ENCODE peak calls at places on chromosomes 3 and 15, in eight cellular contexts. F is RWPE1; U is GM13976; H is CD4-positive, alpha-beta T cell; D is amniotic stem cell; C is NCI-H1105; A is fibroblast of pulmonary artery; M is nephron progenitor cell. G is an unnamed sample.

GRCh38 chr15:45611305-45611704 is 23.5 kb upstream of the SQOR start:
- DNase-seq in A (peak), M (no peak), U (peak), D (no peak), H (no peak), C (no peak), F (peak), G (no peak)

GRCh38 chr3:104556372-104557078 is 810.2 kb upstream of the ALCAM start:
- DNase-seq in D (no peak), H (no peak), U (no peak), C (no peak), A (peak), M (no peak), F (no peak), G (no peak)

GRCh38 chr3:127304121-127304744 is 16.4 kb upstream of the PRR20G start:
- DNase-seq in D (no peak), F (peak), H (no peak), C (peak), A (no peak), M (no peak), U (no peak), G (peak)

GRCh38 chr3:39147711-39148115 is 5.7 kb downstream of the CSRNP1 start:
- DNase-seq in F (no peak), U (no peak), D (no peak), C (no peak), H (no peak), M (no peak), A (peak), G (no peak)

GRCh38 chr15:22778796-22779195 is 7.6 kb upstream of the NIPA1 start:
- DNase-seq in D (no peak), M (no peak), A (peak), F (no peak), H (no peak), U (no peak), C (no peak), G (no peak)

GRCh38 chr15:37101634-37102314 is 1.4 kb upstream of the MEIS2 start:
- DNase-seq in D (peak), H (no peak), A (peak), C (no peak), U (peak), F (peak), M (peak), G (no peak)

GRCh38 chr3:4824948-4825325 is 154.3 kb upstream of the BHLHE40 start:
- DNase-seq in U (no peak), F (peak), D (no peak), H (no peak), A (peak), C (no peak), M (no peak), G (peak)

GRCh38 chr3:49674491-49674983 is 386 bp downstream of the APEH start:
- DNase-seq in U (no peak), A (no peak), M (no peak), H (no peak), F (peak), D (no peak), C (no peak), G (no peak)

GRCh38 chr3:65285956-65286355 is 598.2 kb upstream of the ADAMTS9 start:
- DNase-seq in U (no peak), A (no peak), M (no peak), D (no peak), C (no peak), H (no peak), F (no peak), G (no peak)

GRCh38 chr15:95458736-95459135 is 871.8 kb upstream of the NR2F2 start:
- DNase-seq in D (no peak), F (no peak), M (no peak), U (no peak), C (no peak), H (no peak), A (peak), G (no peak)

GRCh38 chr3:13288732-13289718 is 131.1 kb downstream of the NUP210 start:
- DNase-seq in M (no peak), U (no peak), D (no peak), F (no peak), C (no peak), A (no peak), H (no peak), G (no peak)

GRCh38 chr15:64776402-64776786 is 1.0 kb upstream of the RBPMS2 start:
- DNase-seq in F (no peak), U (no peak), H (no peak), M (peak), D (no peak), A (no peak), C (no peak), G (no peak)

GRCh38 chr3:111128884-111129283 is 57.3 kb downstream of the NECTIN3 start:
- DNase-seq in H (no peak), C (no peak), D (no peak), U (no peak), M (no peak), F (no peak), A (no peak), G (peak)

GRCh38 chr3:56131976-56132590 is 336.2 kb downstream of the ERC2 start:
- DNase-seq in U (no peak), H (no peak), C (no peak), M (no peak), D (peak), A (peak), F (peak), G (peak)

GRCh38 chr3:119418641-119419040 is 44.8 kb downstream of the TMEM39A start:
- DNase-seq in C (no peak), F (no peak), H (no peak), M (no peak), D (no peak), A (peak), U (no peak), G (no peak)

GRCh38 chr15:78033864-78034263 is 43.6 kb downstream of the TBC1D2B start:
- DNase-seq in D (no peak), M (no peak), F (no peak), H (peak), C (peak), U (no peak), A (peak), G (no peak)

GRCh38 chr3:177249203-177249602 is 51.9 kb upstream of the TBL1XR1 start:
- DNase-seq in A (no peak), C (no peak), H (no peak), M (no peak), D (no peak), U (no peak), F (no peak), G (no peak)

GRCh38 chr3:14640157-14640562 is 11.4 kb upstream of the CCDC174 start:
- DNase-seq in M (no peak), D (no peak), A (peak), C (no peak), F (peak), U (no peak), H (no peak), G (peak)

GRCh38 chr3:58522759-58523425 is 14.1 kb downstream of the ACOX2 start:
- DNase-seq in C (no peak), D (no peak), U (no peak), A (no peak), H (no peak), M (no peak), F (no peak), G (no peak)

GRCh38 chr3:40951636-40952035 is 247.7 kb upstream of the CTNNB1 start:
- DNase-seq in C (no peak), F (no peak), M (no peak), H (no peak), A (peak), D (no peak), U (no peak), G (peak)

GRCh38 chr15:92077353-92078080 is 224.0 kb downstream of the SLCO3A1 start:
- DNase-seq in C (peak), A (peak), D (peak), U (peak), F (peak), H (peak), M (peak), G (peak)

GRCh38 chr3:177213806-177214528 is 16.7 kb upstream of the TBL1XR1 start:
- DNase-seq in M (no peak), H (no peak), C (no peak), D (no peak), A (no peak), F (no peak), U (no peak), G (no peak)

GRCh38 chr15:65285291-65286068 is 1.2 kb downstream of the PARP16 start:
- DNase-seq in C (no peak), A (no peak), H (no peak), F (no peak), U (no peak), M (no peak), D (no peak), G (peak)

GRCh38 chr3:82082796-82083195 is 321.4 kb upstream of the GBE1 start:
- DNase-seq in A (no peak), C (no peak), H (no peak), M (no peak), F (no peak), D (no peak), U (no peak), G (no peak)

GRCh38 chr3:58411851-58412830 is 21.5 kb downstream of the PDHB start:
- DNase-seq in D (no peak), H (no peak), F (no peak), M (no peak), C (no peak), A (no peak), U (no peak), G (no peak)

GRCh38 chr15:41989573-41990242 is 17.4 kb upstream of the EHD4 start:
- DNase-seq in H (peak), U (peak), C (peak), A (peak), M (peak), D (peak), F (peak), G (no peak)

GRCh38 chr3:130866327-130866726 is 27.6 kb upstream of the ATP2C1 start:
- DNase-seq in D (no peak), F (no peak), U (no peak), M (no peak), C (no peak), A (no peak), H (no peak), G (no peak)

GRCh38 chr15:71199384-71200351 is 84.4 kb downstream of the THSD4 start:
- DNase-seq in F (no peak), M (no peak), C (no peak), D (no peak), A (no peak), U (no peak), H (no peak), G (no peak)

GRCh38 chr3:33030802-33031201 is 66.1 kb downstream of the GLB1 start:
- DNase-seq in U (no peak), F (no peak), D (no peak), A (no peak), H (no peak), C (no peak), M (no peak), G (no peak)

GRCh38 chr15:31128477-31128876 is 27.0 kb upstream of the TRPM1 start:
- DNase-seq in C (no peak), M (no peak), A (no peak), F (no peak), D (no peak), U (no peak), H (no peak), G (no peak)

GRCh38 chr3:39122811-39123210 is 15.3 kb downstream of the TTC21A start:
- DNase-seq in A (no peak), H (no peak), M (no peak), F (no peak), U (peak), C (no peak), D (no peak), G (no peak)

GRCh38 chr15:43511012-43511885 is 6.2 kb upstream of the MAP1A start:
- DNase-seq in F (no peak), M (peak), D (no peak), A (peak), U (peak), H (no peak), C (no peak), G (no peak)

GRCh38 chr15:61831505-61831921 is 228.7 kb downstream of the VPS13C start:
- DNase-seq in F (no peak), M (no peak), U (no peak), D (no peak), H (no peak), A (no peak), C (no peak), G (no peak)

GRCh38 chr3:15292765-15293522 is 39.4 kb downstream of the SH3BP5 start:
- DNase-seq in M (peak), U (no peak), F (no peak), C (no peak), D (no peak), H (no peak), A (peak), G (no peak)

G was measured in foreskin keratinocyte.